ENCODE peak calls at places on chromosome 9, in ten cellular contexts. D, K, E, A, S, W, U, Q, V and I are unnamed samples.

GRCh38 chr9:37806271-37806670 is 5.7 kb downstream of the DCAF10 start:
- DNase-seq in S (no peak), K (no peak), D (peak), U (no peak), V (no peak), Q (no peak), E (peak), W (no peak), A (no peak), I (peak)

GRCh38 chr9:114382951-114383865 is 4.6 kb downstream of the AKNA start:
- DNase-seq in D (peak), V (no peak), Q (peak), K (no peak), S (peak), W (no peak), A (no peak), E (no peak), U (peak), I (peak)

GRCh38 chr9:29290519-29290918 is 1717.2 kb upstream of the C9orf72 start:
- DNase-seq in S (no peak), E (no peak), V (no peak), K (no peak), A (no peak), U (no peak), Q (no peak), D (no peak), W (no peak), I (no peak)

GRCh38 chr9:32581512-32582143 is 8.7 kb upstream of the NDUFB6 start:
- DNase-seq in V (no peak), K (peak), W (no peak), D (peak), U (no peak), A (no peak), E (peak), S (peak), Q (no peak), I (no peak)

GRCh38 chr9:37921546-37922300 is 17.8 kb upstream of the SLC25A51 start:
- DNase-seq in A (peak), E (no peak), W (no peak), K (no peak), Q (no peak), U (no peak), V (no peak), D (no peak), S (peak), I (no peak)

GRCh38 chr9:117737721-117738226 is 33.6 kb downstream of the TLR4 start:
- DNase-seq in A (no peak), E (no peak), V (no peak), D (no peak), Q (no peak), S (no peak), K (no peak), W (no peak), U (no peak), I (no peak)

GRCh38 chr9:104326912-104327311 is 177.2 kb upstream of the OR13F1 start:
- DNase-seq in E (no peak), U (no peak), K (no peak), V (no peak), W (no peak), D (no peak), Q (no peak), S (no peak), A (no peak), I (no peak)

GRCh38 chr9:112783551-112783954 is 33.0 kb downstream of the SNX30 start:
- DNase-seq in K (no peak), V (no peak), S (no peak), D (no peak), U (no peak), Q (no peak), A (no peak), E (no peak), W (no peak), I (no peak)

GRCh38 chr9:87662808-87663528 is 63.0 kb upstream of the CTSL start:
- DNase-seq in S (peak), V (no peak), K (peak), W (peak), D (peak), A (peak), U (peak), E (peak), Q (peak), I (peak)

GRCh38 chr9:34145165-34145564 is 18.7 kb upstream of the DCAF12 start:
- DNase-seq in Q (no peak), W (no peak), S (peak), A (no peak), K (no peak), U (no peak), E (no peak), V (no peak), D (peak), I (no peak)

GRCh38 chr9:93730213-93730612 is 153.8 kb downstream of the PHF2 start:
- DNase-seq in U (no peak), D (no peak), Q (no peak), E (no peak), W (no peak), S (no peak), A (no peak), V (no peak), K (no peak), I (no peak)

GRCh38 chr9:32508728-32509127 is 17.3 kb downstream of the RIGI start:
- DNase-seq in E (no peak), S (no peak), W (no peak), A (no peak), D (peak), K (no peak), V (no peak), U (no peak), Q (no peak), I (no peak)

GRCh38 chr9:91261417-91261816 is 100.3 kb downstream of the AUH start:
- DNase-seq in D (no peak), V (no peak), K (no peak), W (no peak), S (no peak), U (no peak), E (no peak), Q (no peak), A (no peak), I (no peak)

GRCh38 chr9:86614871-86615849 is 260.9 kb upstream of the TUT7 start:
- DNase-seq in A (no peak), D (peak), Q (no peak), W (no peak), S (peak), U (peak), V (no peak), K (peak), E (no peak), I (no peak)

GRCh38 chr9:80146466-80146865 is 574.7 kb downstream of the TLE4 start:
- DNase-seq in D (peak), V (no peak), S (no peak), E (no peak), Q (no peak), W (no peak), K (no peak), U (no peak), A (no peak), I (no peak)

GRCh38 chr9:97057651-97058050 is 18.7 kb upstream of the CTSV start:
- DNase-seq in E (no peak), Q (no peak), V (no peak), W (no peak), D (peak), A (no peak), K (no peak), S (no peak), U (no peak), I (no peak)
- TF ChIP-seq CTCF in E (no peak), Q (no peak), V (no peak), W (no peak), D (peak), A (no peak), K (no peak), S (no peak), U (no peak), I (no peak)

DNA sequence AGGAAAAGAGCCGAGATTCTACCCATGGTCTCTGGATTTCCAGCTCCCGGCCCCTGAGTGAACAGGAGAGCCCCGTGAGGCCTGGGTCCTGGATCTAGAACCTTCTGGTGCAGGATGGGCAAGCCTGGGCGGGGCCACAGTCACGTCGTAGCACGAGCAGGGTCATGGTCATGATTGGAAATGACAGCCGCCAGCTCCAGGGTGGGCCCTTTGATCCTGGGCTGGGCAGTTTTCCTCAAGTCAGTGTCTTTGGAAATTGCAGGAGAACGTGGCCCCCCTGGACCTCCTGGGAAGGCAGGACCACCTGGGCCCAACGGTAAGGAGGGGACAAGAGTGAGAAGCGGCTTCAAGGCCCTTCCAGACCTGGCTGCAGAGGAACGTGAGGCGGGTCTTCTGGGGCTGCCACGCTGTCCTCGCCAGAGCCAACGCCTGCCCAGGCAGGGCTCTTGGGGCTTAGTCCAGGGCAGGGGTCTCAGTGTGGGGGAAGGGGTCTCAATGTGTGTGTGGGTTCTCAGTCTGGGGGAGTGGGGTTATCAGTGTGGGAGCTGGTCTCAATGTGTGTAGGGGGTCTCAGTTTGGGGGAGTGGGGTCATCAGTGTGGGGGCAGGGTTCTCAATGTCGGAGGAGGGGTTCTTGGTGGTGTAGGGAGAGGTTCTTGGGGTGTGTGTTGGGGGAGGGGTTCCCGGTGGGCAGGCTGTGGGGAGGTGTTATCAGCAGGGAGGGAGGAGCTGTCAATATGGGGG is 2.6 kb downstream of the FCN2 start:
- DNase-seq in K (no peak), D (no peak), V (no peak), S (no peak), W (no peak), A (no peak), U (no peak), Q (no peak), E (no peak), I (no peak)
- TF ChIP-seq CTCF in K (no peak), D (no peak), V (no peak), S (no peak), W (no peak), A (no peak), U (no peak), Q (no peak), E (no peak), I (no peak)

GRCh38 chr9:129839324-129840023 is 4.2 kb downstream of the USP20 start:
- DNase-seq in E (peak), A (no peak), S (no peak), V (no peak), D (no peak), K (no peak), U (no peak), Q (no peak), W (no peak), I (no peak)

GRCh38 chr9:129845373-129845772 is 10.1 kb downstream of the USP20 start:
- DNase-seq in S (no peak), A (no peak), D (no peak), W (no peak), Q (no peak), K (no peak), V (no peak), U (no peak), E (no peak), I (no peak)

GRCh38 chr9:129840024-129840423 is 4.8 kb downstream of the USP20 start:
- DNase-seq in D (no peak), K (no peak), S (no peak), Q (no peak), V (no peak), E (no peak), W (no peak), U (no peak), A (no peak), I (no peak)

GRCh38 chr9:129838707-129839259 is 3.5 kb downstream of the USP20 start:
- DNase-seq in V (no peak), A (no peak), E (no peak), U (no peak), D (no peak), Q (no peak), K (no peak), S (peak), W (no peak), I (no peak)

GRCh38 chr9:129841071-129841470 is 5.8 kb downstream of the USP20 start:
- DNase-seq in W (no peak), E (no peak), A (no peak), Q (no peak), U (no peak), K (no peak), S (no peak), V (no peak), D (no peak), I (no peak)
- TF ChIP-seq CTCF in W (no peak), E (peak), A (no peak), Q (no peak), U (no peak), K (no peak), S (no peak), V (no peak), D (no peak), I (no peak)

DNA sequence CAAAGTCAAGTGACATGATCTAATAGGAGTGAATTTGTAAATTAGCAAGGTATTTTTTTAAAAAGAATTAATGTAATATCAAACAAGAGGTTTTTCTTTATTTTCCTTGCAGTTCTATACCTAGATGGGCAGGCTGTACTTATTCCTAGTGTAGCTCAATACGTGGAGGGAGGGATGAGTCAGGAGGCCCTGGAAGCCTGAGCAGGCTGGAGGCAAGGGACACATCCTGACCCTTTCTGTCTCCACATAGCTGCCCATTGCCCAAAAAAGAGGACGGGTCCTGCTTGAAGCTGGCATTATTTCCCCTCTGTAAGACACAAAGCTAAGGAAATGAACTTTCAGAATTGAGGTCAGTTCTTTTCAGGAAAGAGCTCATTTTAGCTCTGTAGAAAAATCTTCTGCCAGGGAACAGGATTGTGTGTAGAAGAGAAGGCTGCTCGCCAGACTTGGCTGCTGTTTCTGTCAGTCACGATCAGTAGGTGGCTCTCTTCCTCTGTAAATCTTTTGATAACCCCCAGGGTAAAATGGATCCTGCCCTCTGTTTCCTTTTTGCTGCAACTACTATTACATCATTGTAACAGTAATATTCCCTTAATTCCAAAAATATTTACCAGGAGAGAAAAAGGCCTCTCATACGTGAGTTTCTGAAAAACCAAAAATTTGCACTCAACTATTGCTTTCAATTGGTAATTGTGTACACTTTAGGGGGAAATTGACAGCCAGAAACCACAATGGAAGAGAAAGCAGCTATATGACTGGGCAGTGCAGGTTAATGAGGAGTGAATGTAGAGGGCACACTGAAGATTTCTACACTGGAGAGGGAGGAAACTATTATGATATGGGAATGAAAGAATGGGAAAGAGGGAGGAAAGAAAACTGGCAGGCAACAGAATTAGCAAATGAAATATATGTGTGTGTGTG is 12.3 kb upstream of the IFNW1 start:
- DNase-seq in W (no peak), V (no peak), Q (no peak), S (peak), A (no peak), E (no peak), K (peak), D (peak), U (no peak), I (no peak)
- TF ChIP-seq CTCF in W (no peak), V (no peak), Q (peak), S (no peak), A (no peak), E (peak), K (peak), D (peak), U (no peak), I (no peak)

GRCh38 chr9:121694582-121694981 is 43.1 kb downstream of the DAB2IP start:
- DNase-seq in Q (no peak), U (no peak), V (no peak), K (no peak), A (no peak), W (no peak), D (no peak), S (no peak), E (no peak), I (no peak)
- TF ChIP-seq CTCF in Q (no peak), U (no peak), V (no peak), K (no peak), A (no peak), W (no peak), D (no peak), S (no peak), E (no peak), I (no peak)

GRCh38 chr9:88748566-88749238 is 213.7 kb downstream of the NXNL2 start:
- DNase-seq in W (peak), A (no peak), Q (peak), V (no peak), E (no peak), K (no peak), U (no peak), S (peak), D (no peak), I (peak)

GRCh38 chr9:88746744-88747398 is 211.9 kb downstream of the NXNL2 start:
- DNase-seq in K (no peak), D (peak), W (no peak), S (no peak), Q (no peak), E (no peak), A (no peak), V (no peak), U (peak), I (peak)

GRCh38 chr9:88749420-88749819 is 214.4 kb downstream of the NXNL2 start:
- DNase-seq in E (no peak), A (no peak), U (no peak), W (no peak), Q (no peak), S (peak), V (no peak), K (no peak), D (no peak), I (no peak)

GRCh38 chr9:88746029-88746743 is 211.2 kb downstream of the NXNL2 start:
- DNase-seq in W (no peak), S (peak), U (no peak), Q (peak), K (no peak), A (no peak), E (no peak), V (no peak), D (no peak), I (no peak)

DNA sequence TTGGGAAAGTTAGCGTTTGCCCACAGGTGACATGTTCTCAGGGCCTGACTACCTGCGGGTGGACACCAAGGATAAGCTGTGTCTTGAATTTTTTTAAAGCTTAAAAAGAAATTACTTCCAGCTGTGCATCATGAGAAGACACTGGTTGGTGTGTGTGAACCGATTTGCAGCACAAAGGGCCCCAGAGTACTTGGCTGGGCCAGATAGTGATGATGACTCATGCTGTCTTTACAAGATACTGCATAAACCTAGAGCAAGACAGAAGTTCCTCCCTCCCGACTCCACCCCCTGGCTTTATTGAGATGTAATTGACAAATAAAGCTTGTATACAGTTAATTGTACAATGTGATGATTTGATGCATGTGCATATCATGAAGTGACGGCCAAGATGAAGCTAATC is 212.8 kb downstream of the NXNL2 start:
- DNase-seq in S (peak), U (no peak), V (no peak), Q (no peak), K (no peak), A (no peak), E (peak), D (peak), W (peak), I (no peak)
- TF ChIP-seq CTCF in S (peak), U (no peak), V (no peak), Q (no peak), K (no peak), A (no peak), E (no peak), D (no peak), W (no peak), I (no peak)

DNA sequence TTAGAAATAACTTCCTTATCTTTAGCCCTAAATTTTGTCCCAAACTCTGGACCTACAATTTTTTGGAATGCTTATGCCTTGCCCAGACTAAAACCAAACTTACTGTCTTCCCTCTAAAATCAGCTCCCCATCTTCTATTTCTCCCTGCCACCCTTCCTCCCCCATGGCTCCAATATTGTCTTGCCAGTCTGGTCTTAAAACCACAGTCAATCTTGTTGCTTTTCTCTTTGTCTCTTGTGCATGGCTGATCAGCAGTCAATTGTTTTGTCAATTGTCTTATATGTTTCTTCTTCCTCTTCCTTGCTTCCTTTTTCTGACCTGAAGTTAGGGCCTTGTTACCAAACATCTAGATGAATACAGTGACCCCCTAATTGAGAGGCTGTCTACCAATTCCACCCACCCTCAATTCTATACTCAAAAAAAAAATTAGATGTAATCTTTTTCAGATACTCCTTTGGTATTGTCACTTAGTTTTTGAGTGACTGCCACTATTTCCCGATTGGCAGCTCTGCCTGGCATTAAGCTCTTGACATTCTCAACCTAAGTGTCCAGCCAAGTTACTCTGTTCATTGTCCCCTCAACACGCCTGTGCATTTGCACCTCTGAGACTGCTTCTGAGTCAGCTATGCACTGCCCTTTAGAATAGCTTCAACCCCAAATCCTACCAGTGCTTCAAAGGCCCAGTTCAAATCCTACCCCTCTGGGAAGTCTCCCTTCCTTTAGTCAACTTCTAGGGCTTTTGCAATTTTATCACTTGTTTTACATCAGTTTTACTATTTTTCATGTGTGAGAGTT is 2.5 kb downstream of the PDCD1LG2 start:
- DNase-seq in Q (no peak), D (no peak), W (no peak), V (no peak), U (no peak), S (no peak), E (no peak), A (no peak), K (no peak), I (no peak)
- TF ChIP-seq CTCF in Q (no peak), D (no peak), W (no peak), V (no peak), U (no peak), S (no peak), E (no peak), A (no peak), K (no peak), I (no peak)

GRCh38 chr9:136784249-136784996 is 6.7 kb upstream of the TMEM141 start:
- DNase-seq in U (no peak), S (no peak), E (peak), W (no peak), K (peak), D (peak), A (no peak), Q (no peak), V (no peak), I (no peak)
- TF ChIP-seq CTCF in U (no peak), S (no peak), E (peak), W (peak), K (peak), D (peak), A (no peak), Q (peak), V (peak), I (peak)